ENCODE peak calls at places on chromosomes 5 and 9, in nine cellular contexts. D is A549, I is prostate gland, M is IMR-90, J is tibial nerve, Y is K562, Q is esophagus squamous epithelium, G is breast epithelium, N is adrenal gland. O is an unnamed sample.

GRCh38 chr9:121857941-121858340 is 206.5 kb downstream of the DAB2IP start:
- DNase-seq in M (no peak), Y (no peak), J (no peak), G (no peak), D (no peak), I (no peak), Q (no peak), N (no peak), O (no peak)

GRCh38 chr5:59599729-59600128 is 293.8 kb downstream of the PDE4D start:
- DNase-seq in Y (no peak), N (no peak), M (no peak), Q (no peak), I (no peak), G (no peak), D (no peak), J (no peak), O (no peak)

GRCh38 chr5:72282878-72283277 is 37.2 kb downstream of the MRPS27 start:
- DNase-seq in N (peak), I (no peak), J (no peak), M (peak), D (no peak), G (no peak), Y (no peak), Q (no peak), O (no peak)

GRCh38 chr5:10090074-10090473 is 159.6 kb downstream of the ATPSCKMT start:
- DNase-seq in M (no peak), Y (no peak), Q (no peak), I (no peak), D (no peak), G (no peak), J (no peak), N (no peak), O (no peak)

GRCh38 chr5:83701886-83702285 is 18.8 kb downstream of the HAPLN1 start:
- DNase-seq in Q (no peak), M (peak), N (no peak), J (no peak), G (no peak), Y (no peak), D (no peak), I (no peak), O (no peak)

GRCh38 chr5:97600486-97600885 is 417.4 kb upstream of the RIOK2 start:
- DNase-seq in I (no peak), D (no peak), N (no peak), Y (no peak), Q (no peak), G (no peak), J (no peak), M (peak), O (no peak)

GRCh38 chr5:14109041-14109747 is 33.9 kb upstream of the TRIO start:
- DNase-seq in Q (no peak), J (no peak), G (no peak), Y (no peak), D (no peak), N (no peak), M (peak), I (no peak), O (peak)

GRCh38 chr5:123398058-123398728 is 25.0 kb downstream of the CEP120 start:
- DNase-seq in Y (no peak), J (no peak), M (no peak), D (no peak), N (no peak), Q (no peak), I (no peak), G (no peak), O (no peak)

GRCh38 chr9:132090771-132091170 is 11.1 kb upstream of the MED27 start:
- DNase-seq in D (no peak), Y (no peak), J (no peak), G (no peak), M (no peak), Q (no peak), I (no peak), N (no peak), O (no peak)

GRCh38 chr5:175517824-175518450 is 39.6 kb downstream of the SFXN1 start:
- DNase-seq in Y (peak), N (peak), J (no peak), G (no peak), Q (no peak), M (peak), I (no peak), D (no peak), O (no peak)

GRCh38 chr5:116075117-116075910 is 9.5 kb upstream of the COMMD10 start:
- DNase-seq in M (no peak), D (no peak), Q (no peak), I (no peak), J (no peak), G (no peak), N (no peak), Y (no peak), O (no peak)

GRCh38 chr5:59483971-59484472 is 409.5 kb downstream of the PDE4D start:
- DNase-seq in N (no peak), Y (no peak), D (no peak), J (no peak), G (no peak), I (no peak), M (peak), Q (no peak), O (no peak)

GRCh38 chr5:108418172-108418571 is 36.3 kb upstream of the FBXL17 start:
- DNase-seq in D (no peak), M (no peak), Y (no peak), Q (no peak), N (no peak), J (no peak), G (no peak), I (no peak), O (peak)

GRCh38 chr5:122741681-122742080 is 33.2 kb upstream of the SNX2 start:
- DNase-seq in I (no peak), N (no peak), Y (no peak), G (no peak), Q (no peak), J (no peak), D (no peak), M (peak), O (no peak)

GRCh38 chr5:138989720-138990119 is 114.6 kb upstream of the LRRTM2 start:
- DNase-seq in M (peak), J (no peak), D (no peak), Q (no peak), G (no peak), Y (no peak), I (no peak), N (peak), O (no peak)

GRCh38 chr9:75500479-75500878 is 390.0 kb upstream of the PCSK5 start:
- DNase-seq in N (no peak), M (no peak), D (no peak), I (no peak), G (no peak), Y (no peak), J (no peak), Q (no peak), O (no peak)

GRCh38 chr5:68962632-68963484 is 131.0 kb upstream of the SLC30A5 start:
- DNase-seq in G (peak), Q (no peak), Y (peak), J (peak), N (peak), M (peak), I (peak), D (peak), O (peak)

GRCh38 chr9:19372576-19372975 is 7.5 kb downstream of the RPS6 start:
- DNase-seq in N (no peak), G (no peak), M (no peak), D (no peak), I (no peak), Y (no peak), Q (no peak), J (no peak), O (no peak)

GRCh38 chr9:33445389-33445881 is 2.0 kb downstream of the AQP3 start:
- DNase-seq in Q (no peak), D (no peak), J (no peak), I (peak), M (no peak), G (peak), N (no peak), Y (no peak), O (no peak)

GRCh38 chr5:13108281-13108680 is 836.2 kb downstream of the DNAH5 start:
- DNase-seq in D (no peak), M (no peak), N (no peak), I (no peak), Y (no peak), J (no peak), Q (no peak), G (no peak), O (no peak)

GRCh38 chr5:125149503-125149902 is 403.1 kb upstream of the ZNF608 start:
- DNase-seq in G (no peak), Q (no peak), D (no peak), N (no peak), I (no peak), J (no peak), M (no peak), Y (no peak), O (no peak)

GRCh38 chr9:99019523-99020331 is 76.0 kb downstream of the COL15A1 start:
- DNase-seq in G (no peak), J (no peak), Q (no peak), I (no peak), M (peak), D (peak), Y (no peak), N (no peak), O (no peak)

GRCh38 chr5:123882305-123882704 is 370.3 kb downstream of the CSNK1G3 start:
- DNase-seq in J (no peak), N (no peak), Y (no peak), D (no peak), I (no peak), G (no peak), Q (no peak), M (no peak), O (no peak)

GRCh38 chr9:108603141-108603540 is 252.6 kb downstream of the ACTL7B start:
- DNase-seq in Y (no peak), Q (no peak), G (peak), D (no peak), I (peak), M (no peak), J (no peak), N (no peak), O (peak)

GRCh38 chr5:92927291-92927778 is 653.7 kb downstream of the NR2F1-AS1 start:
- DNase-seq in I (no peak), M (no peak), N (no peak), J (no peak), Q (no peak), Y (no peak), D (no peak), G (no peak), O (no peak)

GRCh38 chr9:130672466-130672865 is 8.1 kb downstream of the PRDM12 start:
- DNase-seq in I (no peak), G (no peak), J (no peak), Y (no peak), N (no peak), D (no peak), M (no peak), Q (no peak), O (no peak)

GRCh38 chr5:144684899-144685298 is 514.2 kb downstream of the KCTD16 start:
- DNase-seq in Y (no peak), N (no peak), G (no peak), I (no peak), M (no peak), D (no peak), J (no peak), Q (no peak), O (no peak)

GRCh38 chr5:21058290-21058689 is 1070.3 kb upstream of the CDH18 start:
- DNase-seq in I (no peak), G (no peak), Q (no peak), M (no peak), D (no peak), J (no peak), N (no peak), Y (no peak), O (no peak)

GRCh38 chr5:149636861-149637246 is 55.6 kb downstream of the ARHGEF37 start:
- DNase-seq in M (peak), G (no peak), Q (no peak), Y (peak), N (peak), J (no peak), D (peak), I (peak), O (no peak)

GRCh38 chr5:98902733-98903132 is 26.1 kb downstream of the CHD1 start:
- DNase-seq in G (no peak), I (no peak), M (peak), D (no peak), Y (no peak), J (no peak), Q (no peak), N (no peak), O (no peak)

GRCh38 chr9:82021198-82021597 is 32.6 kb downstream of the SPATA31D1 start:
- DNase-seq in G (no peak), J (no peak), Y (no peak), I (peak), N (peak), Q (no peak), D (no peak), M (peak), O (no peak)

GRCh38 chr5:36936309-36936708 is 59.7 kb downstream of the NIPBL start:
- DNase-seq in D (no peak), N (no peak), I (no peak), G (no peak), J (no peak), Y (no peak), Q (no peak), M (no peak), O (no peak)

GRCh38 chr5:178425621-178426068 is 164.5 kb downstream of the COL23A1 start:
- DNase-seq in J (no peak), Y (no peak), I (no peak), G (no peak), D (no peak), M (no peak), Q (no peak), N (no peak), O (peak)

GRCh38 chr5:133797167-133797566 is 171.3 kb downstream of the C5orf15 start:
- DNase-seq in G (no peak), N (no peak), J (no peak), D (no peak), I (no peak), Y (no peak), Q (no peak), M (no peak), O (no peak)

GRCh38 chr9:91825422-91825821 is 124.6 kb downstream of the ROR2 start:
- DNase-seq in D (no peak), G (no peak), Y (no peak), Q (no peak), I (no peak), J (no peak), M (peak), N (no peak), O (peak)

GRCh38 chr5:7488734-7489133 is 92.8 kb downstream of the ADCY2 start:
- DNase-seq in J (no peak), Y (no peak), N (no peak), G (no peak), M (no peak), I (no peak), D (no peak), Q (no peak), O (no peak)

GRCh38 chr5:158163836-158164572 is 305.1 kb upstream of the CLINT1 start:
- DNase-seq in G (no peak), Q (no peak), J (no peak), Y (no peak), D (no peak), I (no peak), N (no peak), M (no peak), O (no peak)

GRCh38 chr5:143350341-143350740 is 53.1 kb downstream of the NR3C1 start:
- DNase-seq in D (no peak), Q (no peak), Y (no peak), J (no peak), G (no peak), I (no peak), M (no peak), N (no peak), O (no peak)

GRCh38 chr5:80125962-80126480 is 90.9 kb downstream of the THBS4 start:
- DNase-seq in I (no peak), D (no peak), Y (no peak), G (no peak), Q (no peak), N (no peak), M (peak), J (no peak), O (no peak)

GRCh38 chr5:139374909-139375308 is 8.2 kb downstream of the SLC23A1 start:
- DNase-seq in G (no peak), N (no peak), Y (no peak), I (no peak), M (no peak), J (no peak), Q (no peak), D (no peak), O (no peak)

GRCh38 chr9:94554078-94554438 is 825 bp upstream of the PCAT7 start:
- DNase-seq in M (no peak), Q (no peak), N (no peak), J (no peak), G (no peak), I (no peak), Y (peak), D (no peak), O (no peak)

GRCh38 chr9:94554439-94555331 is at the start of gene PCAT7:
- DNase-seq in J (no peak), N (peak), M (no peak), Y (peak), D (peak), I (peak), G (peak), Q (no peak), O (no peak)

GRCh38 chr9:94553029-94553938 is 1.6 kb upstream of the PCAT7 start:
- DNase-seq in J (no peak), G (no peak), D (no peak), I (no peak), N (no peak), Q (no peak), Y (no peak), M (no peak), O (no peak)
- TF ChIP-seq CTCF in J (no peak), G (no peak), D (no peak), I (no peak), N (no peak), Q (no peak), Y (peak), M (no peak), O (no peak)

GRCh38 chr5:171309526-171310333 is 682 bp downstream of the TLX3 start:
- DNase-seq in Q (no peak), M (no peak), J (no peak), G (no peak), Y (no peak), I (no peak), D (no peak), N (no peak), O (peak)
- H3K4me3 ChIP-seq in Q (no peak), M (no peak), J (no peak), G (no peak), Y (no peak), I (no peak), D (no peak), N (no peak), O (no peak)

DNA sequence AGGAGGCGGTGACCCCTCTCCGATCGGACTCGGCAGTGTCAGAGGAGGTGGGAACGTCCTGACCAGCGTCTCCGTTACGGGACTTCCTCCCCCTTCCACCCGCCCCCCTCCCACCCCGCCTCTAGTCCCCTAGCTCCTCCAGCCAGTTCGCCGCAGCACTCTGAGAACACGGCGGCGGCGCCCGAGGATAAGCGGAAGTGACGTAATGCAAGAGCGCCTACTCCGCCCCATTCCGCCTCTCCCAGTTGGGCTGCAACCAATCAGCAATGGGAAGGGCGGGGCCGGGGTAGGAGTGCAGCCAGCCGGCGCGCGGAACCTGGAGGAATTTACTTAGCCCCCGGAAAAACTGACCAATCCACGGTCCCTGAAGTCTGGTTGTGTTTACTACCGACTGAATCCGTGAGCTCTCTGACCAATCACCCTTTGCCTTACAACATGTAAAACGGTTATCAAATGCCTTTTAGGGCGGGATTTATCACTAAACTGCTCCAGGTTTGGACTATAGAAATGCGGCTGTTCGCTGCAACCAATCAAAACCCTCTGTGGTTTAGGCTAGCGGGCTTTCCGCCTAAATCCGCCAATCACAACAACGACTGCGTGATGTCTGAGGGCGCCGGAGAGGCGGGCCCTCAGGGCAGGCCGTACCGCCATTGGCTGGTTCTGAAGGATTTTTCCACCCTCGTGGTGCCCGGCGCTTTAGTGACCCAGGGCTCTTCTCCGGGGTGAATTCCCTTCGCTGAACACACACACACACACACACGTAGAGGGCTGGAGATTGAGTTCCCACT is at the start of gene ZBTB5:
- DNase-seq in I (peak), J (peak), G (peak), M (peak), Q (peak), D (peak), N (peak), Y (peak), O (peak)
- TF ChIP-seq POLR2A in I (peak), J (peak), G (peak), M (no peak), Q (peak), D (peak), N (no peak), Y (peak), O (no peak)

GRCh38 chr5:1173485-1174070 is 27.8 kb upstream of the SLC6A19 start:
- DNase-seq in N (no peak), I (no peak), Q (no peak), J (no peak), D (no peak), Y (no peak), G (no peak), M (no peak), O (no peak)
- TF ChIP-seq CTCF in N (no peak), I (no peak), Q (no peak), J (no peak), D (no peak), Y (no peak), G (no peak), M (no peak), O (no peak)

GRCh38 chr9:35945341-35946018 is 12.5 kb downstream of the OR2S2 start:
- DNase-seq in Y (peak), D (peak), I (peak), N (peak), J (peak), Q (no peak), G (peak), M (peak), O (peak)
- H3K4me3 ChIP-seq in Y (no peak), D (peak), I (no peak), N (no peak), J (peak), Q (no peak), G (peak), M (no peak), O (no peak)

GRCh38 chr9:83722726-83723495 is 15.2 kb upstream of the UBQLN1 start:
- DNase-seq in G (no peak), D (no peak), Q (no peak), N (no peak), J (no peak), I (no peak), Y (no peak), M (no peak), O (no peak)
- TF ChIP-seq POLR2A in G (no peak), D (no peak), Q (no peak), N (no peak), J (no peak), I (no peak), Y (no peak), M (no peak), O (no peak)

GRCh38 chr5:32851774-32852173 is 140.7 kb downstream of the NPR3 start:
- DNase-seq in M (no peak), Y (no peak), Q (no peak), N (no peak), J (no peak), I (no peak), G (no peak), D (no peak), O (no peak)

GRCh38 chr5:32850792-32851191 is 139.7 kb downstream of the NPR3 start:
- DNase-seq in Y (no peak), G (no peak), M (no peak), Q (no peak), I (no peak), D (no peak), J (no peak), N (no peak), O (no peak)

GRCh38 chr5:32854473-32854872 is 143.4 kb downstream of the NPR3 start:
- DNase-seq in M (no peak), Q (no peak), J (no peak), D (no peak), Y (no peak), G (no peak), I (no peak), N (no peak), O (no peak)

GRCh38 chr5:32848681-32849080 is 137.6 kb downstream of the NPR3 start:
- DNase-seq in D (no peak), J (no peak), Y (no peak), Q (no peak), N (no peak), I (no peak), M (peak), G (no peak), O (no peak)

GRCh38 chr5:32852535-32852934 is 141.4 kb downstream of the NPR3 start:
- DNase-seq in G (no peak), N (peak), D (peak), Y (no peak), M (peak), J (peak), Q (no peak), I (no peak), O (no peak)
- TF ChIP-seq CTCF in G (no peak), N (peak), D (peak), Y (no peak), M (peak), J (no peak), Q (peak), I (peak), O (no peak)